ENCODE peak calls at places on chromosomes 16 and 17, in four cellular contexts. One of them, this sample, is unnamed.

GRCh38 chr16:25051446-25052160 is 36.4 kb upstream of the ARHGAP17 start:
- DNase-seq in mammary epithelial cell: peak; percentile 68
- DNase-seq in PC-3: peak; percentile 13
- DNase-seq in osteoblast: no peak
- DNase-seq in this sample: no peak

GRCh38 chr16:70254095-70254964 is 2.6 kb upstream of the EXOSC6 start:
- DNase-seq in mammary epithelial cell: no peak
- DNase-seq in PC-3: no peak
- DNase-seq in osteoblast: peak; percentile 51
- DNase-seq in this sample: no peak

GRCh38 chr17:39676198-39676819 is 8.1 kb downstream of the PNMT start:
- DNase-seq in mammary epithelial cell: no peak
- DNase-seq in PC-3: no peak
- DNase-seq in osteoblast: peak; percentile 81
- DNase-seq in this sample: no peak

GRCh38 chr17:45221081-45221996 is at the start of gene FMNL1:
- DNase-seq in mammary epithelial cell: no peak
- DNase-seq in PC-3: peak; percentile 35
- DNase-seq in osteoblast: peak; percentile 91
- DNase-seq in this sample: no peak

GRCh38 chr17:60164164-60164563 is 14.4 kb downstream of the CA4 start:
- DNase-seq in mammary epithelial cell: no peak
- DNase-seq in PC-3: no peak
- DNase-seq in osteoblast: no peak
- DNase-seq in this sample: no peak

GRCh38 chr17:75345514-75346167 is 56.4 kb upstream of the SLC25A19 start:
- DNase-seq in mammary epithelial cell: no peak
- DNase-seq in PC-3: no peak
- DNase-seq in osteoblast: no peak
- DNase-seq in this sample: no peak

GRCh38 chr17:75514299-75515228 is 773 bp downstream of the CASKIN2 start:
- DNase-seq in mammary epithelial cell: peak; percentile 70
- DNase-seq in PC-3: peak; percentile 90
- DNase-seq in osteoblast: peak; percentile 93
- DNase-seq in this sample: no peak

GRCh38 chr16:51756447-51757123 is 605.5 kb upstream of the SALL1 start:
- DNase-seq in mammary epithelial cell: no peak
- DNase-seq in PC-3: no peak
- DNase-seq in osteoblast: no peak
- DNase-seq in this sample: no peak

GRCh38 chr16:83517398-83517797 is 290.4 kb upstream of the HSBP1 start:
- DNase-seq in mammary epithelial cell: peak; percentile 48
- DNase-seq in PC-3: no peak
- DNase-seq in osteoblast: no peak
- DNase-seq in this sample: no peak

GRCh38 chr17:48676963-48677558 is 45.3 kb downstream of the PRAC1 start:
- DNase-seq in mammary epithelial cell: no peak
- DNase-seq in PC-3: no peak
- DNase-seq in osteoblast: no peak
- DNase-seq in this sample: no peak

GRCh38 chr17:48671697-48672171 is 45.6 kb upstream of the HOXB9 start:
- DNase-seq in mammary epithelial cell: peak; percentile 46
- DNase-seq in PC-3: peak; percentile 95
- DNase-seq in osteoblast: peak; percentile 83
- DNase-seq in this sample: peak; percentile 59

GRCh38 chr17:48672340-48672739 is 46.2 kb upstream of the HOXB9 start:
- DNase-seq in mammary epithelial cell: no peak
- DNase-seq in PC-3: no peak
- DNase-seq in osteoblast: no peak
- DNase-seq in this sample: no peak
- H2AFZ ChIP-seq in mammary epithelial cell: peak overlapping the region; percentile 98
- H2AFZ ChIP-seq in PC-3: peak overlapping the region; percentile 89
- H2AFZ ChIP-seq in osteoblast: no peak overlapping the region
- H2AFZ ChIP-seq in this sample: peak overlapping the region; percentile 100

GRCh38 chr16:47885489-47885888 is 270.3 kb downstream of the ABCC12 start:
- DNase-seq in mammary epithelial cell: no peak
- DNase-seq in PC-3: no peak
- DNase-seq in osteoblast: no peak
- DNase-seq in this sample: no peak

GRCh38 chr16:47888734-47889133 is 267.1 kb downstream of the ABCC12 start:
- DNase-seq in mammary epithelial cell: no peak
- DNase-seq in PC-3: no peak
- DNase-seq in osteoblast: no peak
- DNase-seq in this sample: no peak

GRCh38 chr16:47886631-47887415 is 269.0 kb downstream of the ABCC12 start:
- DNase-seq in mammary epithelial cell: no peak
- DNase-seq in PC-3: no peak
- DNase-seq in osteoblast: no peak
- DNase-seq in this sample: no peak

GRCh38 chr16:47887496-47887895 is 268.3 kb downstream of the ABCC12 start:
- DNase-seq in mammary epithelial cell: peak; percentile 82
- DNase-seq in PC-3: peak; percentile 85
- DNase-seq in osteoblast: peak; percentile 68
- DNase-seq in this sample: no peak

GRCh38 chr16:47888142-47888541 is 267.7 kb downstream of the ABCC12 start:
- DNase-seq in mammary epithelial cell: peak; percentile 40
- DNase-seq in PC-3: peak; percentile 82
- DNase-seq in osteoblast: peak; percentile 65
- DNase-seq in this sample: no peak
- H2AFZ ChIP-seq in mammary epithelial cell: peak overlapping the region; percentile 38
- H2AFZ ChIP-seq in PC-3: peak overlapping the region; percentile 46
- H2AFZ ChIP-seq in osteoblast: no peak overlapping the region
- H2AFZ ChIP-seq in this sample: no peak overlapping the region

GRCh38 chr17:2033128-2033527 is 3.2 kb downstream of the DPH1 start:
- DNase-seq in mammary epithelial cell: no peak
- DNase-seq in PC-3: no peak
- DNase-seq in osteoblast: peak; percentile 89
- DNase-seq in this sample: no peak

GRCh38 chr17:2034157-2034556 is 4.2 kb downstream of the DPH1 start:
- DNase-seq in mammary epithelial cell: no peak
- DNase-seq in PC-3: no peak
- DNase-seq in osteoblast: peak; percentile 93
- DNase-seq in this sample: no peak

GRCh38 chr17:2030779-2031163 is 818 bp downstream of the DPH1 start:
- DNase-seq in mammary epithelial cell: no peak
- DNase-seq in PC-3: no peak
- DNase-seq in osteoblast: no peak
- DNase-seq in this sample: peak; percentile 79

GRCh38 chr17:2035549-2036490 is 5.9 kb downstream of the DPH1 start:
- DNase-seq in mammary epithelial cell: no peak
- DNase-seq in PC-3: no peak
- DNase-seq in osteoblast: peak; percentile 62
- DNase-seq in this sample: no peak

DNA sequence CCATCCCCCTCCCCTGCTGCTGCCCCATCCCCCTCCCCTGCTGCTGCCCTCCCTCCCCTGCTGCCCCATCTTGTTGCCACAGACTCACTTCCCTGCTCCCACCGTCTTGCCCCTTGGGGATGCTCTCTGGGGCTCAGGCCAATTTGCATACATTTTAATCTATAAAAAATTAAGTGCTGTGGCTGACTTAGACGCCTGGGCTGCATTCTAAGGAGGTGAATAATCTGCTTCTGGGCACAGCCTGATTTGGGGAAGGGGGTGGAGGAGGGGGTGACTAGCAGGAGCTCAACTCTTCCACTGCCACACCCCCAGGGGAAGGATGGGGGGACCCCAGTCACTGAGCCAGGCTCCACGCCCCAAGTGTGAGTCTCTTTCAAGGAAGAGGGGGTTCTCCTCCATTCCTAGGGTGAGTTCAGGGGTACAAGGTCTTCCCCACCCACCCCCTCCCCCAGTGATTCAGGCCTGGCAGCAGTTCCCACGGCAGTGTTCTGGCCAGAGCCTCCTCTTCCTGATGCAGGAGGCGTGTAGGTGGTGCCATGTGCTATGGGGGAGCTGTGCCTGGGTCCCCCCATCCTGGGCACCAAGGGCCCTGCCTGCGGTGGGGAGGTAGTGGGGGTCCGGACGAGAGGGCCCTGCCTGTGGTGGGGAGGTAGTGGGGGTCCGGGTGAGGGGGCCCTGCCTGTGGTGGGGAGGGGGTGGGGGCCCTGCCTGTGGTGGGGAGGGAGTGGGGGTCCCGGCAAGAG is 5.0 kb downstream of the DPH1 start:
- DNase-seq in mammary epithelial cell: no peak
- DNase-seq in PC-3: no peak
- DNase-seq in osteoblast: peak; percentile 98
- DNase-seq in this sample: no peak
- H2AFZ ChIP-seq in mammary epithelial cell: no peak overlapping the region
- H2AFZ ChIP-seq in PC-3: no peak overlapping the region
- H2AFZ ChIP-seq in osteoblast: no peak overlapping the region
- H2AFZ ChIP-seq in this sample: no peak overlapping the region

GRCh38 chr17:50547736-50548083 is 736 bp downstream of the SPATA20 start:
- DNase-seq in mammary epithelial cell: no peak
- DNase-seq in PC-3: no peak
- DNase-seq in osteoblast: peak; percentile 92
- DNase-seq in this sample: no peak
- H2AFZ ChIP-seq in mammary epithelial cell: peak overlapping the region; percentile 77
- H2AFZ ChIP-seq in PC-3: no peak overlapping the region
- H2AFZ ChIP-seq in osteoblast: peak overlapping the region; percentile 33
- H2AFZ ChIP-seq in this sample: no peak overlapping the region

GRCh38 chr17:29568331-29569244 is at the start of gene TP53I13:
- DNase-seq in mammary epithelial cell: peak; percentile 74
- DNase-seq in PC-3: peak; percentile 74
- DNase-seq in osteoblast: peak; percentile 98
- DNase-seq in this sample: peak; percentile 22

GRCh38 chr17:29570521-29570920 is 2.0 kb downstream of the TP53I13 start:
- DNase-seq in mammary epithelial cell: no peak
- DNase-seq in PC-3: no peak
- DNase-seq in osteoblast: peak; percentile 58
- DNase-seq in this sample: no peak

GRCh38 chr17:29567362-29568330 is 809 bp upstream of the ABHD15 start:
- DNase-seq in mammary epithelial cell: peak; percentile 59
- DNase-seq in PC-3: peak; percentile 47
- DNase-seq in osteoblast: peak; percentile 98
- DNase-seq in this sample: peak; percentile 27

GRCh38 chr17:29571486-29571882 is 3.0 kb downstream of the TP53I13 start:
- DNase-seq in mammary epithelial cell: no peak
- DNase-seq in PC-3: no peak
- DNase-seq in osteoblast: peak; percentile 39
- DNase-seq in this sample: no peak

DNA sequence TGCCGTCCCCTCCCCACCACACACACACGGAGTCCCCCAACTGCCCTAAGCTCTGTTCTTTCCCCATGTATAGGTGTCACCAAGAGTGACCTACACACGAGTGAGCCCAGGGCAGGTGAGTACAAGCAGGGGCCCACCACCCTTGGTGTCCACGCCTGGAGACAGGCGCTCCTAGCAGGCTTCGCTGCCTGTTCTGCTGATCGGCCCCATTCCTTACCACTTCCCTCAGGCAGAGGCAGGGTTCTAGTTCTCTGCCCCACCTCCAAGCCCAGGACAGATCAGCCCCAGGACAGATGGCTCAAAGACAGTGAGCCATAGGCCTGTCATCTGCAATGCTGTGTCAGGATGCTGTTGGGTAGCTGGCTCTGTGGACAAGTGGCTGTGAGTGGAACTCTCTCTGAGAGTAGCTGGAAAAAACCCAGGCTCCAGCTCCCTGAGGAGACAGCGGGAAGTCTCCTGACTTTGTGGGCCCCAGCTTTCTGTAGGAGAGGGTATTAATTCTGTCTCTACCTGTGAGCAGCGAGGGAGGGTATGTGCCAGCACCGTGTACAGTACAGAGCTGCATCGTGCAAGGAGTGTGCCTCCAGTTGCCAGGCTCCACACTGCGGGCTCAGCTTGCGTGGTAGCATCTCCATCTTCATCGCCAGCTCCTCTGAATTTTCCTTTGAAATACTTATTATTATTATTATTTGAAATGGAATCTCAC is 897 bp downstream of the TP53I13 start:
- DNase-seq in mammary epithelial cell: peak; percentile 50
- DNase-seq in PC-3: peak; percentile 42
- DNase-seq in osteoblast: peak; percentile 94
- DNase-seq in this sample: no peak
- H2AFZ ChIP-seq in mammary epithelial cell: peak overlapping the region; percentile 89
- H2AFZ ChIP-seq in PC-3: peak overlapping the region; percentile 88
- H2AFZ ChIP-seq in osteoblast: peak overlapping the region; percentile 82
- H2AFZ ChIP-seq in this sample: no peak overlapping the region

GRCh38 chr16:57696240-57696639 is 1.6 kb downstream of the DRC7 start:
- DNase-seq in mammary epithelial cell: no peak
- DNase-seq in PC-3: no peak
- DNase-seq in osteoblast: no peak
- DNase-seq in this sample: no peak
- H2AFZ ChIP-seq in mammary epithelial cell: no peak overlapping the region
- H2AFZ ChIP-seq in PC-3: no peak overlapping the region
- H2AFZ ChIP-seq in osteoblast: no peak overlapping the region
- H2AFZ ChIP-seq in this sample: no peak overlapping the region

DNA sequence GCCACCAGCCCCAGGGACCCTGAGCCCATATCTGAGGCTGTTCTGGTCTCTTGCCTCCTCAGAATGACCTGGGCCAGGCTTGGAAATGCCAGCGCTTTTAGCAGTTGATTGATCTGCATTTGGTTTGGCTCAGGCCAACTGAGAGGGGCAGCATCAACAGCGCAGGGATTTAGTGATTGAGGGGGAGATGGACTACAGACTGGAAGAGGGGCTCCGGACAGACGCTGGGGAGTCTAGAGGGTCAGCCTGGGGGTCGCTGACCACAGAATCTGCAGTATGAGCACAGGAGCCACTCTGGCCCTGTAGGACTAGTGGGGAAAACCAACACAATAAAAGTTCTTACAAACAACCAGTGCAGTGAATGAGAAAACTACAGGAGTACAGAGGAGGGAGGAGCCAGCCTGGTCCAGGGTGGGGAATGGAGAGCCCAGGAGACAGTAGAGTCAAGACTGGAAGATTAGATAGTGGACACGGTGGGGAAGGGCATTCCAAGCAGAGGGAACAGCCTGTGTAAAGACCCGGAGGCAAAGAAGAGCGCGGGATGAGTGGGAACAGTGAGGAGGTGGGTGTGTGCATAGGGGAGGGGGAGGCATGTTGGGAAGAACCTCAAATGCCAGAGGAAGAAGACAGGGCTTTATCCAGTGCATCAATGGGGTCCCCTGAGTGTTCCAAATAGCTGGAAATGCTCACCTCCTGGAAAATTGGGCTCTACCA is 128.9 kb downstream of the MRM1 start:
- DNase-seq in mammary epithelial cell: no peak
- DNase-seq in PC-3: no peak
- DNase-seq in osteoblast: no peak
- DNase-seq in this sample: no peak
- H2AFZ ChIP-seq in mammary epithelial cell: no peak overlapping the region
- H2AFZ ChIP-seq in PC-3: no peak overlapping the region
- H2AFZ ChIP-seq in osteoblast: no peak overlapping the region
- H2AFZ ChIP-seq in this sample: no peak overlapping the region

DNA sequence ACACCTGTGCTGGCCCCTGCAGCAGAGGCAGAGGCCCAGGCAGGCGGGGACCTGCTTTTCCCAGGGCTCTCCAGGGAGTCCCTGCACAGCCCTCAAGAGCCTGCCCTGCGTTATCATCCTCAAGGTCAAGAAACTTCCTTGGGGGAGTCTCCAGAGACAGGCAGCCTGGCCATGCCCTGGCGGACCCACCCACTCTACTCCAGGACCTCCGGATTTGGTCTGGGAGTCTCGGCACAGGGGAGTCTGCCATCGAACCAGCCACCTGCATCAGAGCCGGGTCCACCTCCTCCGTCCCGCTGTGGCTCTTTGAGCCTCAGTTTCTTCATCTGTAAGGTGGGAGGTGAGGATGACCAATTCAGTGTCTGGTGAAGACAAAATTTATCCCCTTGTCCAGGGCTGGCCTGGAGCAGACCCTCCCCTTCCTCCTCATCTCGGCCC is 75.3 kb upstream of the TNRC6C start:
- DNase-seq in mammary epithelial cell: no peak
- DNase-seq in PC-3: no peak
- DNase-seq in osteoblast: no peak
- DNase-seq in this sample: no peak
- H2AFZ ChIP-seq in mammary epithelial cell: no peak overlapping the region
- H2AFZ ChIP-seq in PC-3: no peak overlapping the region
- H2AFZ ChIP-seq in osteoblast: no peak overlapping the region
- H2AFZ ChIP-seq in this sample: no peak overlapping the region

This sample was measured in HCT116.